ENCODE peak calls at places on chromosome 2, in ten cellular contexts. Y is activated CD8-positive, alpha-beta T cell treated with anti-CD3 and anti-CD28 coated beads for 36 hours; H is transverse colon; E is PC-9; U is fibroblast of mammary gland; F is astrocyte of the cerebellum; D is OCI-LY7; Q is Peyer's patch; R is left ventricle myocardium inferior; G is ovary. C is an unnamed sample.
A peak's percentile ranks its signal among the peaks of the same experiment; 100 is the strongest.

GRCh38 chr2:72198532-72199241 is 51.0 kb upstream of the CYP26B1 start:
- DNase-seq in Y (no peak), F (no peak), E (no peak), U (peak; percentile 62), G (no peak), Q (no peak), R (no peak), H (no peak), D (no peak), C (no peak)

GRCh38 chr2:70785137-70785911 is 5.1 kb downstream of the FIGLA start:
- DNase-seq in E (peak; percentile 23), H (no peak), D (peak; percentile 20), Q (no peak), F (no peak), R (no peak), U (peak; percentile 37), G (no peak), Y (peak; percentile 78), C (peak; percentile 60)

GRCh38 chr2:25424426-25425028 is 82.8 kb upstream of the DNMT3A start:
- DNase-seq in E (no peak), D (no peak), R (no peak), G (no peak), Q (no peak), U (no peak), H (no peak), F (no peak), Y (no peak), C (no peak)

GRCh38 chr2:218329826-218330651 is 26.6 kb upstream of the CATIP start:
- DNase-seq in R (no peak), F (no peak), G (no peak), E (no peak), D (peak; percentile 64), U (no peak), Q (no peak), H (peak; percentile 25), Y (no peak), C (peak; percentile 61)

GRCh38 chr2:203934006-203934632 is 2.4 kb upstream of the ICOS start:
- DNase-seq in U (no peak), R (no peak), F (no peak), G (no peak), Y (peak; percentile 81), Q (no peak), H (no peak), E (no peak), D (no peak), C (no peak)

GRCh38 chr2:6846967-6847695 is 18.6 kb downstream of the CMPK2 start:
- DNase-seq in D (no peak), F (no peak), Y (no peak), R (no peak), G (no peak), U (peak; percentile 45), H (no peak), E (no peak), Q (no peak), C (no peak)

GRCh38 chr2:25566694-25567093 is 106.7 kb downstream of the DTNB start:
- DNase-seq in H (peak; percentile 35), E (no peak), Y (no peak), G (no peak), D (peak; percentile 83), F (no peak), R (no peak), Q (no peak), U (peak; percentile 40), C (peak; percentile 63)

GRCh38 chr2:42060718-42061619 is 13.1 kb downstream of the PKDCC start:
- DNase-seq in F (no peak), H (peak; percentile 73), R (peak; percentile 61), Q (peak; percentile 76), E (no peak), D (no peak), U (peak; percentile 47), G (peak; percentile 73), Y (no peak), C (no peak)

GRCh38 chr2:214699236-214699635 is 110.2 kb downstream of the BARD1 start:
- DNase-seq in D (no peak), Q (no peak), F (no peak), U (no peak), R (no peak), G (no peak), Y (no peak), H (no peak), E (no peak), C (no peak)

GRCh38 chr2:121196132-121196848 is 88.7 kb downstream of the TFCP2L1 start:
- DNase-seq in H (no peak), U (no peak), G (no peak), E (peak; percentile 74), Y (no peak), D (no peak), Q (no peak), R (no peak), F (peak; percentile 42), C (no peak)

GRCh38 chr2:240672701-240673190 is 9.9 kb downstream of the AQP12B start:
- DNase-seq in Q (no peak), H (no peak), D (no peak), F (no peak), R (no peak), Y (no peak), E (no peak), G (no peak), U (no peak), C (no peak)

GRCh38 chr2:168694173-168694572 is 108.3 kb upstream of the NOSTRIN start:
- DNase-seq in U (no peak), E (no peak), F (no peak), Q (no peak), H (no peak), G (no peak), D (no peak), R (no peak), Y (no peak), C (no peak)

GRCh38 chr2:98514879-98515570 is 70.4 kb downstream of the INPP4A start:
- DNase-seq in Y (peak; percentile 53), Q (no peak), F (no peak), D (no peak), H (no peak), R (no peak), G (peak; percentile 28), U (peak; percentile 60), E (no peak), C (no peak)
- TF ChIP-seq CTCF in Y (no peak), Q (no peak), F (no peak), D (no peak), H (no peak), R (no peak), G (no peak), U (no peak), E (no peak), C (no peak)

GRCh38 chr2:166179201-166179600 is 51.4 kb upstream of the SCN1A start:
- DNase-seq in D (no peak), Q (no peak), G (no peak), Y (no peak), R (no peak), U (peak; percentile 32), E (no peak), F (no peak), H (no peak), C (no peak)
- TF ChIP-seq CTCF in D (peak; percentile 54), Q (no peak), G (no peak), Y (no peak), R (no peak), U (peak; percentile 28), E (peak; percentile 15), F (no peak), H (no peak), C (no peak)

GRCh38 chr2:2542966-2543555 is 212.0 kb upstream of the MYT1L start:
- DNase-seq in U (no peak), F (no peak), Y (no peak), R (no peak), E (no peak), Q (no peak), D (no peak), G (no peak), H (no peak), C (no peak)
- TF ChIP-seq CTCF in U (no peak), F (no peak), Y (no peak), R (no peak), E (no peak), Q (no peak), D (no peak), G (no peak), H (no peak), C (no peak)

DNA sequence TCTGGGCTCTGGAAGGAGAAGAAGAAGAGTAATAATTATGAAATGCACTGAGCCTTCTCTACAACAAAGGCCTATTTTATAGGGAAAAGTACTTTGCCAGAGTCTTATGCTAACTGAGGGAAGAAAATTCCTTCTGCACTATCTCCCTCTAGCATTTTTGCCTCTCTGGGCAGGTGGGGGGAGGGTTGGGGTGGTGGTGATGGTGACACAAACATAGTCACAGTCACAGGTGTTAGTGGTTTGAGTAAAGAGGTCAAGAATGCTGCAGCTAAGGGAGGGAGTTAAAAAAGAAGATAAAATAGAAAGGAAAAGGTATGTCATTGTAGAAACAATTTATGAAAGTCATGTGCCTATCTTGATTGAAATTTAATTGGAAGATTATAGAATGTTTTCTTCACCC is 140.8 kb upstream of the COL3A1 start:
- DNase-seq in D (no peak), U (no peak), F (no peak), Q (no peak), H (no peak), G (no peak), Y (no peak), E (no peak), R (no peak), C (no peak)
- TF ChIP-seq CTCF in D (no peak), U (no peak), F (no peak), Q (no peak), H (no peak), G (no peak), Y (no peak), E (no peak), R (no peak), C (no peak)

GRCh38 chr2:234433201-234433600 is 63.7 kb downstream of the ARL4C start:
- DNase-seq in F (no peak), H (no peak), Y (no peak), Q (no peak), U (no peak), E (no peak), R (no peak), D (no peak), G (no peak), C (no peak)
- TF ChIP-seq CTCF in F (no peak), H (no peak), Y (no peak), Q (no peak), U (no peak), E (no peak), R (no peak), D (no peak), G (no peak), C (no peak)

GRCh38 chr2:43345391-43345813 is 119.0 kb upstream of the ZFP36L2 start:
- DNase-seq in U (peak; percentile 53), E (no peak), D (no peak), F (peak; percentile 71), G (no peak), H (no peak), R (peak; percentile 41), Y (no peak), Q (no peak), C (no peak)
- TF ChIP-seq CTCF in U (no peak), E (no peak), D (no peak), F (peak; percentile 29), G (peak; percentile 18), H (no peak), R (peak; percentile 38), Y (no peak), Q (no peak), C (no peak)